ENCODE peak calls at places on chromosomes 2 and 18, in six cellular contexts. G is activated naive CD8-positive, alpha-beta T cell treated with anti-CD3 and anti-CD28 coated beads, Interleukin-2, amount 10 ng/mL, durations not matched to agents 7 days and 5 days; R is activated naive CD4-positive, alpha-beta T cell treated with anti-CD3 and anti-CD28 coated beads for 36 hours; K is effector memory CD4-positive, alpha-beta T cell; S is GM04504; O is stimulated activated CD4-positive, alpha-beta T cell treated with anti-CD3 and anti-CD28 coated beads, Interleukin-1b, Interleukin-23, amount 100 ng/mL, for 24 hours. H is an unnamed sample.

GRCh38 chr18:59957957-59958356 is 58.2 kb downstream of the PMAIP1 start:
- DNase-seq in G (no peak), R (peak), K (no peak), S (peak), O (no peak), H (peak)

GRCh38 chr2:71796174-71796592 is 342.8 kb downstream of the DYSF start:
- DNase-seq in G (no peak), R (no peak), K (no peak), S (no peak), O (no peak), H (peak)

GRCh38 chr2:102268529-102269524 is 42.5 kb upstream of the IL1RL1 start:
- DNase-seq in G (no peak), R (no peak), K (no peak), S (peak), O (no peak), H (no peak)

GRCh38 chr18:9173770-9174233 is 37.2 kb downstream of the ANKRD12 start:
- DNase-seq in G (no peak), R (peak), K (no peak), S (no peak), O (no peak), H (no peak)

GRCh38 chr2:19643117-19643518 is 258.7 kb downstream of the TTC32 start:
- DNase-seq in G (no peak), R (no peak), K (no peak), S (no peak), O (no peak), H (no peak)

GRCh38 chr18:69992776-69993175 is 45.1 kb upstream of the CD226 start:
- DNase-seq in G (no peak), R (no peak), K (no peak), S (peak), O (no peak), H (peak)

GRCh38 chr18:7590800-7591560 is 23.9 kb downstream of the PTPRM start:
- DNase-seq in G (no peak), R (no peak), K (no peak), S (no peak), O (no peak), H (no peak)

GRCh38 chr2:239017491-239018098 is 169.7 kb downstream of the TWIST2 start:
- DNase-seq in G (no peak), R (no peak), K (no peak), S (no peak), O (no peak), H (no peak)

GRCh38 chr2:102439065-102439695 is 16.2 kb downstream of the IL18RAP start:
- DNase-seq in G (no peak), R (no peak), K (no peak), S (no peak), O (no peak), H (peak)

GRCh38 chr2:10513201-10513600 is 65.1 kb upstream of the ODC1 start:
- DNase-seq in G (no peak), R (no peak), K (no peak), S (no peak), O (no peak), H (no peak)

GRCh38 chr2:127217470-127218325 is 2.4 kb downstream of the CYP27C1 start:
- DNase-seq in G (no peak), R (no peak), K (no peak), S (no peak), O (no peak), H (no peak)

GRCh38 chr2:121047383-121047782 is 237.6 kb downstream of the TFCP2L1 start:
- DNase-seq in G (no peak), R (no peak), K (no peak), S (no peak), O (no peak), H (no peak)

GRCh38 chr2:152525277-152525838 is 190.4 kb downstream of the FMNL2 start:
- DNase-seq in G (no peak), R (no peak), K (no peak), S (no peak), O (no peak), H (no peak)

GRCh38 chr2:186526281-186526680 is 40.2 kb downstream of the ZC3H15 start:
- DNase-seq in G (no peak), R (no peak), K (no peak), S (no peak), O (no peak), H (no peak)

GRCh38 chr2:222693837-222694236 is 22.4 kb downstream of the MOGAT1 start:
- DNase-seq in G (no peak), R (no peak), K (no peak), S (no peak), O (no peak), H (no peak)

GRCh38 chr2:26018184-26018716 is 15.6 kb upstream of the RAB10 start:
- DNase-seq in G (no peak), R (peak), K (no peak), S (peak), O (peak), H (peak)

GRCh38 chr2:69615969-69616368 is 27.6 kb downstream of the AAK1 start:
- DNase-seq in G (no peak), R (no peak), K (no peak), S (no peak), O (no peak), H (no peak)

GRCh38 chr18:3675446-3675845 is 225.5 kb downstream of the TGIF1 start:
- DNase-seq in G (no peak), R (no peak), K (no peak), S (no peak), O (no peak), H (no peak)